ENCODE peak calls at places on chromosomes 6 and 20, in four cellular contexts. S is endothelial cell, U is GM12865, W is lung. I is an unnamed sample.

GRCh38 chr6:41372526-41373366 is 37.3 kb downstream of the NCR2 start:
- DNase-seq in W (no peak), S (no peak), U (no peak), I (peak)

GRCh38 chr6:133688705-133689492 is 200.0 kb upstream of the TCF21 start:
- DNase-seq in W (no peak), U (no peak), S (no peak), I (no peak)

GRCh38 chr6:167647333-167647732 is 179.4 kb upstream of the AFDN start:
- DNase-seq in U (no peak), W (no peak), S (no peak), I (no peak)

GRCh38 chr20:63356511-63356910 is 4.6 kb downstream of the CHRNA4 start:
- DNase-seq in U (no peak), S (no peak), W (no peak), I (no peak)

GRCh38 chr20:50385733-50386640 is 124.2 kb upstream of the PTPN1 start:
- DNase-seq in W (no peak), U (peak), S (peak), I (no peak)

GRCh38 chr6:9139762-9140161 is 704.4 kb upstream of the SLC35B3 start:
- DNase-seq in U (no peak), W (no peak), S (no peak), I (no peak)

GRCh38 chr6:157063176-157063934 is 260.0 kb downstream of the TMEM242 start:
- DNase-seq in U (no peak), W (no peak), S (no peak), I (no peak)

GRCh38 chr20:38152175-38153010 is 12.7 kb downstream of the TGM2 start:
- DNase-seq in S (no peak), W (peak), U (peak), I (peak)

GRCh38 chr20:44570369-44570768 is 12.0 kb upstream of the PKIG start:
- DNase-seq in U (no peak), W (no peak), S (no peak), I (no peak)

GRCh38 chr6:114342826-114343781 is at the start of gene HS3ST5:
- DNase-seq in W (no peak), S (peak), U (peak), I (peak)

GRCh38 chr6:24766685-24767462 is 7.9 kb upstream of the GMNN start:
- DNase-seq in W (no peak), S (no peak), U (peak), I (peak)

GRCh38 chr6:26240981-26241770 is 123.8 kb upstream of the BTN3A2 start:
- DNase-seq in S (no peak), W (no peak), U (peak), I (no peak)

GRCh38 chr20:48830826-48831318 is 3.1 kb upstream of the PREX1 start:
- DNase-seq in U (no peak), S (no peak), W (no peak), I (no peak)

GRCh38 chr6:82283771-82284420 is 36.4 kb upstream of the IBTK start:
- DNase-seq in S (no peak), W (no peak), U (no peak), I (no peak)

GRCh38 chr6:88377976-88378580 is 211.9 kb upstream of the CNR1 start:
- DNase-seq in W (no peak), U (no peak), S (no peak), I (no peak)

GRCh38 chr6:74871757-74872156 is 334.1 kb downstream of the COL12A1 start:
- DNase-seq in W (no peak), U (no peak), S (no peak), I (no peak)

GRCh38 chr6:157535354-157536217 is 154.6 kb downstream of the ZDHHC14 start:
- DNase-seq in W (no peak), U (peak), S (no peak), I (peak)

DNA sequence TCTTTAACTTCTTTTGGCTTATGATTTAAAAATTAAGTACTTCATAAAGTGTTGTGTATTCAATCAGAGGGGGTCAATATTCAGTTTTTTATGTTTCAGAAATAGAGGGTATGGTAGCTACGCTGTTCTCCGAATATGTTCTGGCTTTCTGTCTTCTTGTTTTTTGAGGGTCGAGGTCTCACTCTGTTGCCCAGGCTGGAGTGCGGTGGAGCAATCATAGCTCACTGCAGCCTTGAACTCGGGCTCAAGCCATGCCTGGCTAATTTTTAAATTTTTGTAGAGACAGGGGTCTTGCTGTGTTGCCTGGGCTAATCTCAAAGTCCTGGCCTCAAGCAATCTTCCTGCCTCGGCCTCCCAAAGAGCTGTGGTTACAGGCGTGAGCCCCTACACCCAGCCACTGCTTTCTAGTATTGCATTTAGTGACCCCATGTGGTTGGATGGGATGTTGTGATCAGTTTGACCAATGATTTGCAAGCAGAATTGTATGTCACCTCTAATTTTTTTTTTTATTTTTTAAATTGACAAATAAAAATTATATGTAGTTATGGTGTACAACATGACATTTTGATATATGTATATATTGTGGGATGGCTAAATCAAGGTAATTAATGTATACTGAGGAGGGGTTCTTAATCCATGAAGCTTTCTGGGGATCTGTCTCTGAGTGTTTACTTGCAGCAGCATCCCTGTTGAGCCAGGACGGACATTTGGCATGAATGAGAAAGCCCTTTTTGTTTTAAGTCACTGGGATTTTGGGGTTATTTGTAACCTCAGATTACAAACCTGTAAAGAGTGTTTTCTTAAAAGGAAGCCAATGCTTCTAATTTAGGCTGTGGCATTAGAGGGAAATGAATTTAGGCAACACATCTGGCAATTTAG is 38.5 kb upstream of the DEK start:
- DNase-seq in S (no peak), W (no peak), U (peak), I (no peak)
- TF ChIP-seq CTCF in S (no peak), W (no peak), U (no peak), I (peak)

DNA sequence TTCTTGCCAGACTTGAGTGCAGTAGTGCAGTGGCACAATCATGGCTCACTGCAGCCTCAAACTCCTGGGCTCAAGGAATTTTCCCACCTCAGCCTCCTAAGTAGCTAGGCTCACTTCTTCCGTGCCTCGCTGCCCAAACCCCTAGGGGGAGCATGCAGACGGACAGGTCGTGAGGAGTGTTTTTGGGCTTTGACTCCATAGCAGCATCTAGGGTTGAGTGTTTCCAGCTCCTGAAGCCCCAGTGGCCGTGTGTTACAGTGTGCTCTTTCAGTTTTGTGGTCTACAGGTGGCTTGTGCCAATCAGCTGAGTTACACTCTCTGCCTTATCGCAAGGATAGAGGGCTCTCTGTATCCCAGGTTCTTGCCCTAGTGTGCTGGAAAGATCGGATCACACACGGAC is 33.4 kb downstream of the NCOA3 start:
- DNase-seq in U (peak), S (peak), W (no peak), I (no peak)
- TF ChIP-seq CTCF in U (peak), S (no peak), W (no peak), I (no peak)

DNA sequence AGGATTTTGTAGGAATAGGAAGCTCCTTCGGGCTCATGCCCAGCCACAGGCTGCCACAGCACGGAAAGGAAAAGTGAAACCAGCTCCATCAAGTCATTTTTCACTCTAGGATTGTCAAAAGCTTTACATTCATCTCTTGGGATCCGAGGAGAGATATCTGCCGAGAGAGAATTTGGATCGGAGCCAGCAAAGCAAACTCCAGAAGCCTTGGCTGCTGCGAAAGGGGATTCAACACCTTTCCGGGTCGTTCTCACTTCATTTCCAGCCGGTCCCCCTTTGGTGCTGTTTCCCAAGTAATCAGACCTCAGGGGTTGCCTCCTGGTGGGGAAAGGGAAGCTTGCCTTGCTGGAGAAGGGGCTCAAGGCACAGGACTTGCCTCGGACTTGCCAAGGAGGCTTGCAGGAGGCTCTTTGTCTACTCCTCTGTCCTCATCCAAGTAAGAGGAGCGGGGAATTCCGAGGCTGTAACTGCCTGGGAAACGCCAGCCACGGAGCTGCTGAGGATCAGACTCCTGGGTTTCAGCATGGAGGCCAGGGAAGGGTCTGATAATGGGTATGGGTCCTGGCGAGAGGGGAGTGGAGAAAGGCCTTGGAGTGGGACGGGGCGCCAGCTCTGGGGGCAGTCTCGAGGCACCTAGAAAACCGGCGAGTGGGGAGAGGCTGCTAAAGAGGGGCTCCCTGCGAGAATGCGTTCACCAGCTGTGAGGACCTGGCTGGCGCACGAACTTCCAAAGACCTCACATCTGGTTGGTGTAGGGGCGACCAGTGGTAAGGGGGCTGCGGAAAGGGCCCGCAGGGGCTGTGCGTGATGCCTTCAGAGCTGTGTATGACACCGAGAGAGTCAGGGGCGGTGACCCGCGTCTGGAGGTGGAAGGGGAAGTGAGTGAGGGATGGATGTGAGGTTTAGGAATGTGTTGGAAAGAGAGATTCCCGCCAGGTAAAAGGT is 702 bp downstream of the ETV7 start:
- DNase-seq in U (no peak), S (peak), W (peak), I (peak)
- TF ChIP-seq CTCF in U (no peak), S (no peak), W (no peak), I (no peak)

GRCh38 chr20:210809-211502 is 16.1 kb upstream of the DEFB129 start:
- DNase-seq in W (no peak), U (no peak), S (no peak), I (no peak)
- TF ChIP-seq CTCF in W (no peak), U (no peak), S (no peak), I (no peak)

GRCh38 chr6:37222125-37222967 is 35.2 kb upstream of the TBC1D22B start:
- DNase-seq in S (peak), U (peak), W (peak), I (peak)
- TF ChIP-seq CTCF in S (no peak), U (no peak), W (no peak), I (no peak)

GRCh38 chr6:11822346-11822745 is 43.7 kb upstream of the ADTRP start:
- DNase-seq in W (no peak), S (no peak), U (peak), I (no peak)
- TF ChIP-seq CTCF in W (no peak), S (no peak), U (peak), I (no peak)

DNA sequence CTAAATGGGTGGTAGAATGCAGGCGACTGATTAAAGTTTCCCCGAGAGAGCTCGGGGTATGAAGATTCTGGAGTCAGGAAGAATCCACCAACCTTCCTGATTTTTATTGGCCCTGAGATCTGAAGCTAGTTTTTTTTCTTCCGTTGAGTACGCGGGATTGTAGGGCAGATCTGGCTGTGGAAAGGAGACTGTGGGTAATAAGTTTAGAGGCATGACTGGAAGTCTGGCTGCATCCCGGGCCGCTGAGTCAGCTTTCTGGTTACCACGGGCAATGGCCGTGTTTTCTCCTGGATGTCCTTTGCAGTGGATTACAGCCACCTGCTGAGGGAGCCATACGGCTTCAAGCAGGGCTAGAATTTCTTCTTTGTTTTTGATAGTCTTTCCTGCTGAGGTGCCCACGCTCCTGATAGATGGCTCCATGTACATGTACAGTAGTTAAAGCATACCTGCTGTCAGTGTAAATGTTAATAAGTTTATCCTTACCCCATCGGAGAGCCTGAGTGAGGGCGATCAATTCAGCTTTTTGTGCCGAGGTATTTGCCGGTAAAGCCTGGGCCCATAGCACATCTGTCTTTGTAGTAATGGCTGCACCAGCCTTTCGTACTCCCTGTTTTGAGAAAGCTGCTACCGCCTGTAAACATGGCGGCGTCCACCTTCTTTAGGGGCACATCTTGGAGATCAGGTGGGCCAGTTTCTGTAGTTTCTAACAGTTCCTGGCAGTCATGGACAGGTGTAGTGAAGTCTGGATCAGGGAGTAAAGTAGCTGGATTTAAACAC is 154.0 kb downstream of the TRIM27 start:
- DNase-seq in U (no peak), S (peak), W (no peak), I (no peak)
- TF ChIP-seq CTCF in U (no peak), S (no peak), W (no peak), I (no peak)

GRCh38 chr20:31682352-31682751 is 40.3 kb downstream of the BCL2L1 start:
- DNase-seq in U (no peak), S (no peak), W (no peak), I (no peak)

GRCh38 chr20:31681128-31681727 is 41.4 kb downstream of the BCL2L1 start:
- DNase-seq in W (no peak), U (no peak), S (no peak), I (no peak)

GRCh38 chr20:31684153-31685003 is 38.3 kb downstream of the BCL2L1 start:
- DNase-seq in W (no peak), S (no peak), U (peak), I (no peak)

GRCh38 chr20:31681769-31682168 is 40.9 kb downstream of the BCL2L1 start:
- DNase-seq in U (no peak), W (no peak), S (no peak), I (no peak)

DNA sequence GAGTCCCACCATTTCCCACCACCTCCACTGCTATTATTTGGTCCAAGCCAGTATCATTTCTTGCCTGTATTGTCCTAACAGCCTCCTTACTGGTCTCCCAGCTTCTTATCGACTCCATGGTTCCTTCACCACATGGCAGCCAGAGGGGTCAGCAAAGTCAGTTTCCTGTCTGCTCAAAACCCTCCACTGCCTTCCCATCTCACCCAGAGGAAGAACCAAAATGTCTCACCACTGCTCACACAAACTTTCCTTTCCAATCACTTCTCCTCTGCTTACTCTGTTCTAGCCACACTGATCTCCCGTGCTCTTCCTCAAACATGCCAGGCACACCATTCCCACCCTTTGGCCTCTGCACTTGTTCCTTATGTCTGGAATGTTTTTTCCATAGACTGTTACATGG is 39.7 kb downstream of the BCL2L1 start:
- DNase-seq in S (no peak), U (no peak), W (no peak), I (no peak)
- TF ChIP-seq CTCF in S (no peak), U (no peak), W (no peak), I (no peak)

DNA sequence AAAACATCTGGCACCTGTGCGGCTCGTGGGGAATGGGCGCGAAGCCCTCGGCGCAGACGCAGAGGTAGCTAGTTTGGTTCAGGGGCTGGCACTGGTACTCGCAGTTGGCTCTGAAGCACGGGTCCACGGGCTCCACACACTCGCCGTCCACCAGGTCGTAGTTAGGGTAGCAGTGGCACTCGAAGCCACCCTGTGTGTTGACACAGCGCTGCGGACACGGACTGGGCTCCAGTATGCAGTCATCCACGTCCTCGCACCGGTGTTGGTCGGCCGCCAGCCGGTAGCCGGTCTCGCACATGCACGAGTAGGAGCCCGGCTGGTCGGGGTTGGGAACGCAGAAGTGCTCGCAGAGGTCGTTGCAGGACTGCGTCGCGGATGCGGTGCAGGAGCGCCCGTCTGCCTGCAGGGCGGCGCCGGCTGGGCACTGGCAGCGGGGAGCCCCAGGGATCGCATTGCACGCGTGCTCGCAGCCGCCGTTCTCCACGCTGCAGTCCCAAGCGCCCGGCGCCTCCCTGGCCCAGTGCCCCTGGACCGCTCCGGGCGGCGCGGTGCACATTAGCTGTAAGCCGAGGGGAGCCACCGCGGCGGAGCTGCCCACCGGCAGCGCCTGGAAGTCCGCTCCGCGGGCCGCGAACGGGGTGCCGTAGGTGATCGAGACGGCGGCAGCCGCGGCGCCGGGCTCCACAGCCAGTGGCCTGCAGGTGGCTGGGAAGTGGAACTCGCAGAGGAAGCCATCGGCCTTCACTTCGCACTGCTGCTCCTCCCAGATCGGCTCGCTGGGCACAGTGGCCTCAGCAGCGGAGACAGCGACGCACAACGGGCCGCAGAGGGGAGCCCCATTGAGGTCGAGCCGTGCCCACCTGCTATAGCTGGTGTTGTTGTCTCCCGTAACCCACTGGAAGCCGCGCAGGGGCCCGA is 930 bp downstream of the THBD start:
- DNase-seq in S (peak), W (peak), U (no peak), I (peak)
- TF ChIP-seq CTCF in S (peak), W (peak), U (no peak), I (no peak)

I was measured in GM13976.